ENCODE peak calls at places on chromosomes 13 and 19, in six cellular contexts. R is heart left ventricle, A is upper lobe of left lung, W is heart right ventricle, T is RWPE1, Y is breast epithelium. E is an unnamed sample.

GRCh38 chr19:15563325-15563794 is 51.7 kb upstream of the CYP4F8 start:
- DNase-seq in R (no peak), T (no peak), W (no peak), Y (peak), A (no peak), E (no peak)

GRCh38 chr19:17575871-17576757 is 20.7 kb downstream of the COLGALT1 start:
- DNase-seq in R (no peak), W (no peak), A (no peak), Y (no peak), T (no peak), E (no peak)

GRCh38 chr19:5292453-5292842 is 48.2 kb downstream of the PTPRS start:
- DNase-seq in W (no peak), R (no peak), A (no peak), Y (no peak), T (peak), E (no peak)

GRCh38 chr19:17902701-17903100 is 30.1 kb upstream of the CCDC124 start:
- DNase-seq in W (no peak), T (peak), R (no peak), A (no peak), Y (no peak), E (no peak)

GRCh38 chr13:75530536-75530935 is 7.1 kb downstream of the COMMD6 start:
- DNase-seq in T (no peak), A (no peak), W (no peak), R (no peak), Y (no peak), E (no peak)

GRCh38 chr19:35030257-35031071 is at the start of gene SCN1B:
- DNase-seq in Y (no peak), A (peak), T (peak), W (peak), R (peak), E (peak)

GRCh38 chr13:94712812-94713555 is 639 bp upstream of the SOX21 start:
- DNase-seq in R (no peak), T (peak), Y (no peak), A (no peak), W (no peak), E (no peak)

GRCh38 chr19:411723-412355 is 2.9 kb upstream of the C2CD4C start:
- DNase-seq in R (peak), W (no peak), A (no peak), T (no peak), Y (no peak), E (peak)

GRCh38 chr19:15250635-15250993 is 18.4 kb upstream of the EPHX3 start:
- DNase-seq in R (no peak), W (no peak), T (no peak), A (no peak), Y (no peak), E (no peak)

GRCh38 chr13:57635541-57635940 is 4.0 kb downstream of the PCDH17 start:
- DNase-seq in W (no peak), T (no peak), Y (no peak), R (no peak), A (no peak), E (no peak)

GRCh38 chr19:40165362-40165937 is 25.8 kb upstream of the MAP3K10 start:
- DNase-seq in R (peak), W (peak), T (no peak), A (peak), Y (no peak), E (peak)

GRCh38 chr13:52776726-52777125 is 37.1 kb upstream of the CNMD start:
- DNase-seq in T (no peak), W (no peak), Y (no peak), R (no peak), A (no peak), E (no peak)

GRCh38 chr13:100333141-100333540 is 244.2 kb downstream of the PCCA start:
- DNase-seq in A (no peak), R (no peak), T (no peak), W (no peak), Y (no peak), E (no peak)

GRCh38 chr19:57671124-57671895 is 2.6 kb downstream of the ZSCAN4 start:
- DNase-seq in T (no peak), Y (no peak), W (no peak), A (no peak), R (no peak), E (no peak)

GRCh38 chr13:100392709-100393630 is 195.6 kb downstream of the GGACT start:
- DNase-seq in W (peak), Y (no peak), A (peak), R (peak), T (peak), E (no peak)

GRCh38 chr19:2887391-2887914 is 13.3 kb upstream of the ZNF57 start:
- DNase-seq in Y (no peak), T (peak), A (no peak), W (no peak), R (no peak), E (no peak)

GRCh38 chr19:5078179-5078578 is 109.3 kb downstream of the KDM4B start:
- DNase-seq in Y (no peak), W (no peak), A (no peak), R (no peak), T (no peak), E (no peak)

GRCh38 chr19:33193864-33194362 is at the start of gene LRP3:
- DNase-seq in Y (no peak), R (peak), T (no peak), W (peak), A (peak), E (peak)

GRCh38 chr19:33557720-33558119 is 36.1 kb upstream of the PEPD start:
- DNase-seq in Y (peak), T (no peak), R (no peak), W (no peak), A (no peak), E (peak)

GRCh38 chr19:11182994-11183393 is 14.4 kb downstream of the KANK2 start:
- DNase-seq in R (no peak), Y (no peak), A (no peak), W (no peak), T (no peak), E (no peak)

GRCh38 chr13:112468069-112468468 is 91.9 kb downstream of the SPACA7 start:
- DNase-seq in A (no peak), W (no peak), Y (no peak), T (no peak), R (no peak), E (peak)

GRCh38 chr13:36163303-36163702 is 32.1 kb upstream of the DCLK1 start:
- DNase-seq in A (no peak), W (no peak), T (no peak), R (no peak), Y (no peak), E (no peak)

GRCh38 chr13:111156421-111156820 is 41.3 kb downstream of the ARHGEF7 start:
- DNase-seq in W (no peak), R (no peak), T (no peak), A (no peak), Y (no peak), E (no peak)
- H3K27ac ChIP-seq in W (no peak), R (no peak), T (no peak), A (peak), Y (no peak), E (no peak)

DNA sequence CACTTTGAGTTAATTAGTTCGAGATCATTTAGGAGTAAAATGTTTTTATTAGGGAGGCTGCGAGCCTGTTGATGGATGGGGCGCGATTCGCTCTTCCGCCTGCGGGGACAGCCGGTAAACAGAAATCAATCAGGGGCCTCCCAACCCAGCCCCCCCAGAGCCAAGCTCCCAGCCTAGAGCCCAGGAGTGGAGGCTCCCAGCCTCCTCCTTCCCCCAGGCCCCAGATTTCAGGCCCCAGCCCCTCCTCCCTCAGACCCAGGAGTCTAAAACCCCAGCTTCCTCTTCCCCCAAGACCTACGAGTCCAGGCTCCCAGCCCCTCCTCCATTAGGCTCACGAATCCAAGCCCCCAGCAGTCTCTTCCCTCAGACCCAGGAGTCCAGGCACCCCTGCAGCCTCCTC is 9.7 kb upstream of the ERFL start:
- DNase-seq in T (no peak), R (no peak), W (no peak), Y (no peak), A (no peak), E (peak)
- TF ChIP-seq CTCF in T (no peak), R (no peak), W (no peak), Y (no peak), A (no peak), E (no peak)

GRCh38 chr13:40058757-40059236 is 403.3 kb downstream of the COG6 start:
- DNase-seq in T (no peak), R (no peak), Y (no peak), A (no peak), W (no peak), E (no peak)
- H3K27ac ChIP-seq in T (no peak), R (no peak), Y (no peak), A (no peak), W (no peak), E (no peak)

GRCh38 chr13:40057228-40057627 is 401.8 kb downstream of the COG6 start:
- DNase-seq in R (no peak), A (no peak), W (no peak), T (no peak), Y (no peak), E (no peak)
- TF ChIP-seq CTCF in R (no peak), A (no peak), W (no peak), T (no peak), Y (no peak), E (no peak)

GRCh38 chr19:56367829-56368711 is 25.3 kb downstream of the ZNF582 start:
- DNase-seq in T (peak), A (peak), R (peak), Y (peak), W (peak), E (peak)
- H3K27ac ChIP-seq in T (no peak), A (peak), R (peak), Y (peak), W (peak), E (peak)

GRCh38 chr13:27730191-27730590 is 62.1 kb upstream of the GSX1 start:
- DNase-seq in W (no peak), A (no peak), Y (no peak), T (no peak), R (no peak), E (no peak)

GRCh38 chr13:27728271-27728670 is 64.0 kb upstream of the GSX1 start:
- DNase-seq in A (no peak), W (no peak), Y (no peak), T (no peak), R (no peak), E (no peak)
- TF ChIP-seq CTCF in A (no peak), W (no peak), Y (no peak), T (no peak), R (no peak), E (no peak)

GRCh38 chr13:97005631-97006262 is 11.5 kb upstream of the OXGR1 start:
- DNase-seq in T (peak), A (no peak), R (no peak), W (no peak), Y (no peak), E (no peak)
- H3K27ac ChIP-seq in T (no peak), A (no peak), R (no peak), W (no peak), Y (no peak), E (no peak)

GRCh38 chr19:23075031-23075733 is 41.6 kb upstream of the ZNF730 start:
- DNase-seq in T (no peak), R (peak), A (peak), Y (no peak), W (peak), E (peak)

GRCh38 chr19:23065306-23065705 is 51.5 kb upstream of the ZNF730 start:
- DNase-seq in A (no peak), T (no peak), Y (no peak), W (no peak), R (no peak), E (no peak)

GRCh38 chr19:23071087-23071511 is 45.7 kb upstream of the ZNF730 start:
- DNase-seq in A (peak), R (peak), W (peak), Y (no peak), T (no peak), E (no peak)

DNA sequence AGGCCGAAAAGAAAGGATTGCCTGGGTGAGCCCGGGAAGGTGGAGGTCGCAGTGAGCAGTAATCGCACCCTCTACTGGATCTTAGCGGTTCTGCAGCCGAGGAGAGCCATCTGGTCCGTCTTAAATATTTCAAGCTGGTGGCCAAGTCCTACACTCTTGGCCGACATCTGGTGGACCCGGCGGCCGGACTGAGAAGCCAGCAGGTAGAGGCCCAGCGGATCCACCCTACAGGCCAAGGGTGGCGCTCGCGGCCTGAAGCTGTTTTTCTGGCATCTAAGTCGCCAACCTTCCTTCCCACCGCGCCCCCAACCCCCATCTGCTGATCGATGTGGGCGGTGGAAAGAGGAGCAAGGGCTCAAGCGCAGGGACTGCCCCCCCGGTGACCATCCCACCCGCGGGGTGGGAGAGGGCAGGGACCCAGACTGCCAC is 46.5 kb upstream of the ZNF730 start:
- DNase-seq in T (no peak), A (peak), Y (no peak), W (peak), R (peak), E (no peak)
- TF ChIP-seq CTCF in T (no peak), A (no peak), Y (peak), W (peak), R (peak), E (peak)